ENCODE peak calls at places on chromosomes 16 and 17, in five cellular contexts. V, Z, Y, M and S are unnamed samples.

GRCh38 chr16:82884320-82884898 is 257.6 kb downstream of the CDH13 start:
- DNase-seq in M (no peak), Z (no peak), V (no peak), Y (no peak), S (no peak)

GRCh38 chr17:66661411-66661843 is 173.5 kb upstream of the CACNG5 start:
- DNase-seq in Y (no peak), V (peak), Z (peak), M (no peak), S (no peak)

GRCh38 chr17:70829876-70830275 is 660.5 kb downstream of the KCNJ2 start:
- DNase-seq in V (no peak), Y (no peak), Z (no peak), M (no peak), S (no peak)

GRCh38 chr17:76993636-76994035 is 125.4 kb downstream of the MGAT5B start:
- DNase-seq in Y (no peak), Z (no peak), V (no peak), M (no peak), S (no peak)

GRCh38 chr17:82323514-82324234 is 6.3 kb upstream of the CD7 start:
- DNase-seq in Y (no peak), V (no peak), Z (peak), M (no peak), S (no peak)

GRCh38 chr16:79595916-79596450 is 4.6 kb downstream of the MAF start:
- DNase-seq in Z (no peak), Y (no peak), M (no peak), V (no peak), S (no peak)

GRCh38 chr17:21353326-21354010 is 22.7 kb upstream of the KCNJ12 start:
- DNase-seq in Y (no peak), M (no peak), Z (no peak), V (no peak), S (no peak)

GRCh38 chr17:72463287-72464102 is 342.7 kb downstream of the SOX9 start:
- DNase-seq in Y (peak), Z (no peak), V (no peak), M (no peak), S (no peak)

GRCh38 chr16:49608801-49609200 is 235.2 kb downstream of the C16orf78 start:
- DNase-seq in Z (peak), Y (no peak), V (no peak), M (peak), S (peak)

GRCh38 chr17:44941712-44942331 is 5.8 kb downstream of the KIF18B start:
- DNase-seq in M (no peak), Y (no peak), Z (no peak), V (peak), S (no peak)

GRCh38 chr16:21100447-21100846 is 50.2 kb downstream of the DNAH3 start:
- DNase-seq in Y (no peak), Z (no peak), M (no peak), V (peak), S (no peak)
- TF ChIP-seq JUNB in Y (no peak), Z (no peak), M (no peak), V (no peak), S (no peak)

DNA sequence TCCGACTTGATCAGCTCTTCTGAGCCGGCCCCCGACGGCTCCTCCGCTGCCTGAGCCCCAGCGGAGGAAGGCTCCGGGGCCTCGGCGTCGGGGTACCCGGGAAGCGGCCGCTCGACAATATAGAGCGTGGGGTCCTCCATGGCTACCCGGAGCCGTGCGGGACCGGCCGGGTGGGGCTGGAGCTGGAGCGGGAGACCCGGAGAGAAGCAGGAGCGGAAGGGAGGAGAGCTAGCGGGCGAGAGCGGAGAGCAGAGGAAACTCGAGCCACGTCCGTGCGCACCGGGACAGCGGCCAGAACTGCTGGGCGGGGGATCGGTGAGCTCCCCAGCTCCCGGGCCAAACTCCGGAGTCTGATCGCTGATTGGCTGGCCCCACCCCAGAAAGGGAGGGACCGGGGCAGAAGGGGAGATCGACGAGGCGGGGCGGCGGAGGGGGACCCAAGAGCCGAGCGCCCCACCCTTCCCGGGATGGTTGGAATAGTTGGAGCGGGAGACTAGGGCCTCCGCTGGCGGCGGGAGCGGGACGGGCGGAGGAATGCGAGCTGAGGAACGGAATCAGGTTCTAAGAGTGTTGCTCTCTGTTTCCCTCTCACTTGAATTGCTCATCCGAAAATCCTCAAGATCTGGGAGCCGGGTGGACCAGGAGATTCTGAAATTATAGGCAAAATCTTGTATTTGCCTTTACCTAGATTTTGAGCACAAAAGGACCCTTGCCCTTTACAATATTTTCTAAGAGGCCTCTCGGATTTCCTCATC is at the start of gene CAVIN1:
- DNase-seq in V (peak), Z (peak), Y (no peak), M (peak), S (peak)
- TF ChIP-seq JUNB in V (no peak), Z (no peak), Y (no peak), M (no peak), S (no peak)

GRCh38 chr17:50146230-50146926 is 4.1 kb downstream of the PPP1R9B start:
- DNase-seq in M (no peak), Z (no peak), Y (no peak), V (no peak), S (no peak)

GRCh38 chr17:50146927-50147640 is 3.4 kb downstream of the PPP1R9B start:
- DNase-seq in V (no peak), Z (no peak), Y (no peak), M (no peak), S (no peak)

GRCh38 chr17:50149099-50149424 is 1.4 kb downstream of the PPP1R9B start:
- DNase-seq in Z (no peak), Y (no peak), V (no peak), M (no peak), S (no peak)

GRCh38 chr17:50148226-50149098 is 2.0 kb downstream of the PPP1R9B start:
- DNase-seq in Z (peak), M (peak), V (peak), Y (peak), S (peak)

DNA sequence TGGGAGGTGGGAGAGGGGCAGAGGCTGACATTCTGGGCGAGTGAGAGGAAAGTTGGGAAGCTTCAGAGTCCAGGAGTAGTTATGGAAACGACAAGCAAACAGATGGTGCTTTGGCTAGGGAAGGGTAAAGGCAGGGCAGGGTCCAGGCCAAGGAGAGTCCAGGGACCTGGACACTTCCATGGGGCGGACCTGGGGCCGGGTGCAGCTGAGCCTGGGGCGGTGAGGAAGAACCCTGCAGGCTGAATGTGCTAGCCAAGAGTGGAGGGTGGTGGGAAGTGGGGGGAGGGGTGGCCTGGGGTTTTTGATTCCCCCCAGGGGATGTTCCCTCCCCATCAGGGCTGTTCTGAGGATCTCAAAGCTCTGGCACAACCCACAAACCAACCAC is 2.6 kb downstream of the PPP1R9B start:
- DNase-seq in V (no peak), Z (no peak), M (peak), Y (no peak), S (no peak)
- TF ChIP-seq JUNB in V (no peak), Z (no peak), M (no peak), Y (no peak), S (no peak)

DNA sequence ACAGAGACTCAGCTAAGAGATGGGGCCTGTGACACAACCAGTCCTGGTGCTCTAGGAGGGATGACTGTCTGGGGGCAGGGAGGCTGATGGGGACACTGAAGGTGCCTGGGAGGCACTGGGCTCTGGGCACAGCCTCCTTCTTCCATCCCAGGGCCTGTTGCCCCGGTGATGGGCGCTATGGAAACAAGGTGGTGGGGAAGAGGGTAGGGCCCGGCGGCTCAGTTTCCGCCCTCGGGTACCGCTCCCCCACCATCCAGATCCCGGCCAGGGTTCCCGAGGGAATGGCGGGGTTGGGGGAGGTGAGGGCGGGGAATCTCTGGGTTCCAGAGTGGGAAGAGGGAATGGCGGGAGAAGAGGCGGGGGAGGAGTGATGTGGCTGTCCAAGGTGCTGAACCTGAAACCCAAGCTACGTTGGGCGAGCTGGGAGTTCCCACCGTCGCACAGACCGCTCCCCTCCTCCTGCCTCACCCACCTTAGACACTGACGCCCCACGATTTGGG is 981 bp downstream of the KCNH4 start:
- DNase-seq in M (peak), Z (peak), Y (no peak), V (no peak), S (peak)
- TF ChIP-seq JUNB in M (peak), Z (no peak), Y (no peak), V (no peak), S (no peak)

DNA sequence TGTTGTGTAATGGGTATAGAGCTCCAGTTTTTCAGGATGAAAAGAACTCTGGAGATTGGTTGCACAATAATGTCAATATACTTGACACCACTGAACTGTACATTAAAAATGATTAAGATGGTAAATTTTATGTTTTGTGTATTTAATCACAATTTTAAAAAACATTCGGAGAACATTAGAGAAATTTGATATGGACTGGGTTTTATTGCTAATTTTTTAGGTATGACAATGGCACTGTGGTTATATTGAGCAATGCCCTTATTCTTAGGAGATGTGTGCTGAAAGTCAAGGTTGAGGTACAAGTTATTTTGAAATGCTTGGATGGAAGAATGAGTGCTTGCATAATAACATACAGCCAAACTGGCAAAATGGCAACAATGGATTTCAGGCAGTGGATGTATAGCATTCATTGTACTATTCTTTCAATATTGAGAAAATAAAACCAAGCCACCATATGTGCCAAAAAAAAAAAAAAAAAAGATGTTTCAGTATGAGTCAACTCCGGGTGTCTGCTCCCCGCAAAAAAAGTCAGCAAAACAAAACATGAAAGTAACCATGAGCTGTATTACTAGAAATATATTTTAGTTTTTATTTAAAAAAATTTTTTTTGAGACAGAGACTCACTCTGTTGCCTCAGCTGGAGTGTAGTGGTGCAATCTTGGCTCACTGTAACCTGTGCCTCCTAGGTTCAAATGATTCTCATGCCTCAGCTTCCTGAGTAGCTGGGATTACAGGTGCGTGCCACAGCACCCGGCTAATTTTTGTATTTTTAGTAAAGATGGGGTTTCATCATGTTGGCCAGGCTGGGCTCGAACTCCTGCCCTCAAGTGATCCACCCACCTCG is 19.8 kb downstream of the HOXB1 start:
- DNase-seq in M (no peak), Y (peak), Z (no peak), V (no peak), S (no peak)
- TF ChIP-seq JUNB in M (no peak), Y (peak), Z (no peak), V (no peak), S (no peak)

GRCh38 chr17:55814377-55814776 is 63.5 kb downstream of the PCTP start:
- DNase-seq in M (no peak), Z (no peak), V (no peak), Y (no peak), S (no peak)
- TF ChIP-seq JUNB in M (no peak), Z (no peak), V (no peak), Y (no peak), S (no peak)

GRCh38 chr16:74667215-74667765 is 613 bp upstream of the RFWD3 start:
- DNase-seq in V (no peak), M (peak), Z (peak), Y (no peak), S (peak)
- TF ChIP-seq JUNB in V (no peak), M (no peak), Z (no peak), Y (no peak), S (no peak)

DNA sequence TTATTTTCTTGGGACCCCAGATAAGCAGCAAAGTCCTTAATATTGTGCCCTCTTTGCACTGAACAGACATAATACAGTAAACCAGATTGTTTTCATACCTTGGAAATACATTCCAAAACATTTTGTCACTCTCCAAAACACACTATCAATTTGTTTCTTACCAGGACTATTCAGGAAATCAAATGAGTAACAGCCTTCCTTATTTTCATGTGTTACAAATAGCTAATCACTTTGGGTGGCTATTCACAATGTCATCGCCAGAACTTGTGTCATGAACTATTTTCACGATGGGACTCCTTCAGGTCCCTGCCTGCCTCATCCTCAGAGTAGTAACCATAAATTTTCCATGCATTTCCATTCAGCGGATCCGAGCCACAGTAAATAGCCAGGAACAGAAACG is 104.5 kb downstream of the MAP2K6 start:
- DNase-seq in M (no peak), V (no peak), Y (no peak), Z (no peak), S (no peak)
- TF ChIP-seq JUNB in M (no peak), V (no peak), Y (no peak), Z (no peak), S (no peak)

DNA sequence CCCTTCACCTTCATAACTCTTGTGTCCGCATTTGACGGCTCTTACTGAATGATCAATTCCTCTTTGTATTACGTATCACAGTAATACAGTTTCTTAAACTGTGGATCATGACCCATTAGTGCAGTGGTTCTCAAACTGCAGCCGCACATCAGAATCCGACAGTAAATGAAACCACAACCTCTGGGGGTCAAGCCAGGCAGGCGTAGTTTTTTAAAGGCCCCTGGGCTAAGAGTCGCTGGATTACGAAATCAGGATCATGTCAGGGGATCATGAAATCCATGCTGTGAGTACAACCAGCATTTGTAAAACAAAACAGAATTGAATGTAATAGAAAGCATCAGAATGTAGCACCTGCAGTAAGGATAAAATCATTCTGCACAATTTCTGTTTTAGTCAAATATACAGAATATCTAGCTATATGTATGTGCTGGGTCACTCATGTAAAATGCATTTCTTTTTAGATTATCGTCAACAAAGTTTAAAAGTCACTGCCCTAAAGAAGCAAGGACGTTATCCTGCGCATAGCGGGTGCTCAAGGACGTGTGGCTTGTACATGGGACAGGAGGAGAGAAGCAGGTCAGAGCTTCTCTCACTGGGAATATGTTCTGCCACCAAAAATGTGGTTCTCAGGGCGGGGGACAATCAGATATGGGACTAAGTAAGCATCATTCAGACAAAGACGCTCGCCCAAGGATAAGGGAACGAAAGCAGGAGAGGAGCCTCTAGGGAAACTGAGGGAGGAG is 113.1 kb downstream of the ZFHX3 start:
- DNase-seq in M (no peak), V (no peak), Y (no peak), Z (no peak), S (no peak)
- TF ChIP-seq JUNB in M (no peak), V (no peak), Y (no peak), Z (no peak), S (no peak)